ENCODE peak calls at places on chromosomes 6 and 20, in ten cellular contexts. H is transverse colon, X is suprapubic skin, Z is sigmoid colon, K is prostate gland, P is stomach, J is HCT116, N is K562, S is HepG2, A is GM12878. W is an unnamed sample.

GRCh38 chr6:39887692-39888450 is 46.4 kb downstream of the MOCS1 start:
- DNase-seq in J (no peak), S (peak; percentile 85), K (no peak), N (no peak), H (peak; percentile 38), Z (peak; percentile 82), A (no peak), P (peak; percentile 65), X (no peak), W (no peak)

GRCh38 chr6:136592930-136593673 is 42.9 kb upstream of the MAP7 start:
- DNase-seq in A (no peak), J (no peak), X (no peak), P (no peak), Z (no peak), N (no peak), S (no peak), K (no peak), H (no peak), W (no peak)

GRCh38 chr20:19433371-19434316 is 221.2 kb downstream of the SLC24A3 start:
- DNase-seq in H (no peak), N (no peak), A (no peak), K (no peak), J (no peak), X (no peak), Z (no peak), P (no peak), S (no peak), W (no peak)

GRCh38 chr6:81894286-81894685 is 141.8 kb upstream of the TENT5A start:
- DNase-seq in J (no peak), H (no peak), A (no peak), Z (no peak), K (no peak), N (no peak), S (no peak), X (no peak), P (no peak), W (no peak)

GRCh38 chr6:27889628-27890315 is 22.4 kb downstream of the OR2B2 start:
- DNase-seq in A (no peak), K (no peak), S (no peak), H (no peak), P (no peak), X (no peak), J (peak; percentile 16), N (no peak), Z (no peak), W (no peak)

GRCh38 chr20:14142171-14142570 is 146.9 kb downstream of the MACROD2 start:
- DNase-seq in P (peak; percentile 47), A (peak; percentile 2), Z (no peak), H (peak; percentile 18), S (peak; percentile 47), K (peak; percentile 41), N (no peak), J (peak; percentile 29), X (no peak), W (no peak)

GRCh38 chr6:152127429-152128165 is 320.1 kb downstream of the ESR1 start:
- DNase-seq in S (no peak), J (no peak), Z (no peak), K (no peak), P (no peak), A (no peak), X (no peak), N (no peak), H (no peak), W (no peak)

GRCh38 chr20:62265365-62265764 is 27.0 kb downstream of the OSBPL2 start:
- DNase-seq in Z (no peak), N (no peak), K (no peak), A (no peak), J (no peak), S (no peak), P (no peak), X (no peak), H (no peak), W (no peak)

GRCh38 chr6:87909849-87910248 is 137.8 kb upstream of the SPACA1 start:
- DNase-seq in K (no peak), A (no peak), S (no peak), P (no peak), Z (no peak), N (no peak), H (no peak), X (no peak), J (no peak), W (no peak)

GRCh38 chr20:7790189-7790588 is 150.1 kb downstream of the HAO1 start:
- DNase-seq in H (no peak), J (no peak), A (no peak), S (no peak), X (no peak), N (no peak), K (no peak), P (no peak), Z (no peak), W (no peak)

GRCh38 chr6:81169166-81169565 is 583.3 kb downstream of the TENT5A start:
- DNase-seq in S (no peak), H (no peak), P (no peak), Z (no peak), K (no peak), A (no peak), X (no peak), J (no peak), N (no peak), W (no peak)

GRCh38 chr6:22108199-22108598 is 188.6 kb downstream of the PRL start:
- DNase-seq in J (no peak), K (no peak), X (no peak), N (no peak), A (no peak), Z (no peak), P (no peak), H (no peak), S (no peak), W (no peak)

GRCh38 chr20:48102076-48102787 is 317.0 kb upstream of the SULF2 start:
- DNase-seq in Z (no peak), X (no peak), P (no peak), K (no peak), N (no peak), A (no peak), S (no peak), H (no peak), J (no peak), W (no peak)

GRCh38 chr6:15429146-15430110 is 183.6 kb downstream of the JARID2 start:
- DNase-seq in J (no peak), Z (no peak), H (no peak), N (no peak), K (no peak), P (no peak), A (no peak), X (no peak), S (peak; percentile 63), W (no peak)

GRCh38 chr6:46734867-46735719 is at the start of gene PLA2G7:
- DNase-seq in Z (peak; percentile 63), N (no peak), K (peak; percentile 53), X (no peak), P (no peak), H (peak; percentile 18), J (no peak), S (no peak), A (no peak), W (peak; percentile 79)

DNA sequence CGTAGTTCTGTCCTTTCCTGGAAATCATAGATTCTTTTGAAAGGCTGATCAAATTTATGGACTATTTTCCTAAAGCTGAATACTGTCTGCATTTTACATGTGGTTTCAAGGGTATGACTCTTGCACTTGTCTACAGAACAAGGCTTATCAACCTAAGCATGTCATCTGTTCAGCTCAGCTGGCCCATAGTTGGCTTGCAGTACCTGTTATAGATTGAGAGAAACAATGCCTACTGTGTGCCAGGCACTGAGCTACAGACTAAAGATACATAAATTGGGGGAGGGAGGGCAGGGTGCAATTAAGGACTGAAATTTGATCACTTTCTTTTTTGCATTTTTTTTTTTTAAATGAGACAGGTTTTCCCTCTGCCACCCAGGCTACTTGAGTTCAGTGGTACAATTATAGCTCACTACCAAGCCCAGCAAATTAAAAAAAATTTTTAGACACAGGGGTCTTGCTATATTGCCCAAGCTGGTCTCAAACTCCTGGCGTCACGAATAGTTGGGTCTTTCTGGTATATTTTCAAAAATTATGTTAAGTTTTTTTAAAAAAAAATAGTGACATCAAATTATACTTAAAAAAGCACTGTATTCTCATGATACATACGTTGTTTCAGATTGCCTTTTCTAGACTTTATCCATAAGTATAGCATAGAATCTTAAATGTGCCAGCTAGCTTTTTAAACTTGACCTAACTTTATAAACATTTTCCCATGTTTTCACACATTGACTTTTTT is 52.2 kb downstream of the RREB1 start:
- DNase-seq in X (no peak), A (no peak), J (no peak), N (no peak), Z (no peak), H (no peak), S (peak; percentile 38), P (no peak), K (no peak), W (no peak)
- H3K4me1 ChIP-seq in X (peaks cover 60% of the 10 kb centered on the region), A (peaks cover 46% of the 10 kb centered on the region), J (peaks cover 24% of the 10 kb centered on the region), N (peaks cover 38% of the 10 kb centered on the region), Z (no peaks in the 10 kb centered on the region), H (peaks cover 86% of the 10 kb centered on the region), S (peaks cover 100% of the 10 kb centered on the region), P (peaks cover 96% of the 10 kb centered on the region), K (peaks cover 7% of the 10 kb centered on the region), W (peaks cover 34% of the 10 kb centered on the region)

DNA sequence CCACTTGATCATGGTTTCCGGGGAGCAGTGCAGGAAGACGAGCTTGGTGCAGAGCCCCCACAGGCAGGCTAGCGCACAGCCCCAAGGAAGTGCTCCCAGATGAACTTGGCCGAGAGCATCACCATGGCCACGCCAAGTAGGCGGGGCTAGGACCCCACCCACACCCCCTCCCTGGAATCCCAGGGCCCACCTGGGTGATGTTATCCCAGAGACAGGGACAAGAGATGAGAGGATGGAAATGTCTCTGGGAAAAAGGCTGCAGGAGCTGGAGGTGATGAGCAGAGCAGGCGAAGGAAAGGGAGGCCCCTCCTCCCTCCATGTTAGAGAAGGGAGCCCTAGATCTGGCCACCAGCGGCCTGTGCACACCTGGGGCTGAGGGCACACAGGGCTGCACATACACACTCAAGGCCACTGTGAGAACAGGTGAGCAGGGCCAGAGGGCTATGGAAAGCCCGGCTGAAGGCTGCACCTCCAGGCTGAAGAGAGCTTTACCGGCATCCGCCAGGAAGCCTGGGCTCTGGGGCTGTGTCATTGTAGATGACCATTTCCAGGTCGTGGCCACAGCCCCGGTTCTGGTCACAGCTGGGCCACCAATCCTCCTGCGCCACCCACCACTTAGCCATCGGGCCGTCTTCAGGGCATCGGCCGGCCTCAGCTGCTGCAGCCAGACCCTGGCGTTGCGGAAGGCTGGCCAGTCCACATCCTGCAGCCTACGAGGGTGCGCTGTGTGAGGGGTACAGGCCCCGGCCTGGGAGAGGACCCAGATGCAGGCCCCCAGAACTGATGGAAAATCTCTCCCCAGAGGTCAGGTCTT is 24.9 kb downstream of the NPEPL1 start:
- DNase-seq in X (no peak), Z (peak; percentile 58), N (no peak), S (no peak), J (no peak), H (peak; percentile 7), K (peak; percentile 4), A (no peak), P (peak; percentile 24), W (no peak)
- TF ChIP-seq POLR2AphosphoS5 in X (no peak), Z (no peak), N (no peak), S (no peak), J (no peak), H (no peak), K (no peak), A (no peak), P (no peak), W (no peak)

GRCh38 chr6:146950351-146950835 is 253.8 kb upstream of the STXBP5 start:
- DNase-seq in N (peak; percentile 50), S (peak; percentile 69), Z (no peak), K (no peak), J (no peak), A (no peak), H (peak; percentile 7), P (no peak), X (no peak), W (no peak)
- H3K4me1 ChIP-seq in N (no peaks in the 10 kb centered on the region), S (peaks cover 28% of the 10 kb centered on the region), Z (no peaks in the 10 kb centered on the region), K (no peaks in the 10 kb centered on the region), J (no peaks in the 10 kb centered on the region), A (no peaks in the 10 kb centered on the region), H (no peaks in the 10 kb centered on the region), P (no peaks in the 10 kb centered on the region), X (no peaks in the 10 kb centered on the region), W (peaks cover 6% of the 10 kb centered on the region)

GRCh38 chr6:11245406-11245990 is 13.0 kb upstream of the NEDD9 start:
- DNase-seq in K (no peak), S (no peak), A (no peak), P (no peak), Z (no peak), N (no peak), H (no peak), J (no peak), X (no peak), W (no peak)
- TF ChIP-seq POLR2AphosphoS5 in K (peak; percentile 38), S (no peak), A (no peak), P (no peak), Z (no peak), N (no peak), H (no peak), J (no peak), X (no peak), W (no peak)

W was measured in spleen.